ENCODE peak calls at places on chromosomes 13 and 19, in four cellular contexts. One of them, this sample, is unnamed.

GRCh38 chr13:65966991-65967451 is 1263.1 kb downstream of the PCDH9 start:
- DNase-seq in activated naive CD4-positive, alpha-beta T cell: no peak
- DNase-seq in amniotic stem cell: no peak
- DNase-seq in stimulated activated CD4-positive, alpha-beta T cell treated with anti-CD3 and anti-CD28 coated beads, Interleukin-1b, Interleukin-23, amount 100 ng/mL, for 4 hours: no peak
- DNase-seq in this sample: no peak

GRCh38 chr19:58218899-58219298 is 9.8 kb upstream of the ZNF544 start:
- DNase-seq in amniotic stem cell: no peak
- DNase-seq in stimulated activated CD4-positive, alpha-beta T cell treated with anti-CD3 and anti-CD28 coated beads, Interleukin-1b, Interleukin-23, amount 100 ng/mL, for 4 hours: peak; percentile 23
- DNase-seq in activated naive CD4-positive, alpha-beta T cell: no peak
- DNase-seq in this sample: no peak

GRCh38 chr19:5669212-5669611 is 11.1 kb downstream of the MICOS13 start:
- DNase-seq in amniotic stem cell: no peak
- DNase-seq in stimulated activated CD4-positive, alpha-beta T cell treated with anti-CD3 and anti-CD28 coated beads, Interleukin-1b, Interleukin-23, amount 100 ng/mL, for 4 hours: no peak
- DNase-seq in activated naive CD4-positive, alpha-beta T cell: no peak
- DNase-seq in this sample: no peak

GRCh38 chr13:72384879-72385278 is 342.6 kb downstream of the MZT1 start:
- DNase-seq in amniotic stem cell: no peak
- DNase-seq in stimulated activated CD4-positive, alpha-beta T cell treated with anti-CD3 and anti-CD28 coated beads, Interleukin-1b, Interleukin-23, amount 100 ng/mL, for 4 hours: no peak
- DNase-seq in activated naive CD4-positive, alpha-beta T cell: no peak
- DNase-seq in this sample: no peak

GRCh38 chr19:49553451-49554271 is 25.9 kb downstream of the RCN3 start:
- DNase-seq in activated naive CD4-positive, alpha-beta T cell: no peak
- DNase-seq in stimulated activated CD4-positive, alpha-beta T cell treated with anti-CD3 and anti-CD28 coated beads, Interleukin-1b, Interleukin-23, amount 100 ng/mL, for 4 hours: peak; percentile 56
- DNase-seq in amniotic stem cell: peak; percentile 22
- DNase-seq in this sample: no peak

GRCh38 chr19:49142866-49143335 is 12.3 kb downstream of the HRC start:
- DNase-seq in stimulated activated CD4-positive, alpha-beta T cell treated with anti-CD3 and anti-CD28 coated beads, Interleukin-1b, Interleukin-23, amount 100 ng/mL, for 4 hours: no peak
- DNase-seq in amniotic stem cell: peak; percentile 78
- DNase-seq in activated naive CD4-positive, alpha-beta T cell: no peak
- DNase-seq in this sample: peak; percentile 62

GRCh38 chr13:105307776-105308175 is 1227.7 kb downstream of the EFNB2 start:
- DNase-seq in amniotic stem cell: no peak
- DNase-seq in activated naive CD4-positive, alpha-beta T cell: no peak
- DNase-seq in stimulated activated CD4-positive, alpha-beta T cell treated with anti-CD3 and anti-CD28 coated beads, Interleukin-1b, Interleukin-23, amount 100 ng/mL, for 4 hours: no peak
- DNase-seq in this sample: peak; percentile 29

GRCh38 chr13:113664751-113665581 is 2.1 kb upstream of the GRK1 start:
- DNase-seq in stimulated activated CD4-positive, alpha-beta T cell treated with anti-CD3 and anti-CD28 coated beads, Interleukin-1b, Interleukin-23, amount 100 ng/mL, for 4 hours: no peak
- DNase-seq in activated naive CD4-positive, alpha-beta T cell: no peak
- DNase-seq in amniotic stem cell: no peak
- DNase-seq in this sample: no peak

GRCh38 chr13:102198418-102199322 is 203.2 kb downstream of the FGF14 start:
- DNase-seq in stimulated activated CD4-positive, alpha-beta T cell treated with anti-CD3 and anti-CD28 coated beads, Interleukin-1b, Interleukin-23, amount 100 ng/mL, for 4 hours: no peak
- DNase-seq in activated naive CD4-positive, alpha-beta T cell: no peak
- DNase-seq in amniotic stem cell: no peak
- DNase-seq in this sample: no peak

This sample was measured in caudate nucleus.